ENCODE peak calls at places on chromosomes 5 and 9, in four cellular contexts. C is A549, B is IMR-90, Y is K562. A is an unnamed sample.

GRCh38 chr5:13278148-13278547 is 666.3 kb downstream of the DNAH5 start:
- DNase-seq in B (no peak), Y (no peak), C (peak; percentile 18), A (no peak)

GRCh38 chr9:88682431-88682831 is 147.5 kb downstream of the NXNL2 start:
- DNase-seq in B (no peak), Y (no peak), C (no peak), A (no peak)

GRCh38 chr5:56693220-56693579 is 122.1 kb upstream of the MAP3K1 start:
- DNase-seq in B (no peak), Y (peak; percentile 25), C (no peak), A (no peak)

GRCh38 chr5:134549714-134550113 is 24.2 kb downstream of the JADE2 start:
- DNase-seq in C (no peak), Y (no peak), B (peak; percentile 84), A (no peak)

GRCh38 chr9:126334626-126335621 is 8.3 kb downstream of the MVB12B start:
- DNase-seq in B (peak; percentile 33), Y (no peak), C (peak; percentile 11), A (no peak)

GRCh38 chr5:43604699-43605098 is 1.7 kb downstream of the NNT start:
- DNase-seq in Y (no peak), B (no peak), C (no peak), A (no peak)

GRCh38 chr9:34646211-34647083 is at the start of gene GALT:
- DNase-seq in B (peak; percentile 77), Y (peak; percentile 96), C (peak; percentile 84), A (no peak)

GRCh38 chr5:33432656-33433055 is 8.1 kb upstream of the TARS1 start:
- DNase-seq in C (no peak), B (no peak), Y (no peak), A (no peak)

GRCh38 chr9:75239176-75239575 is 150.9 kb downstream of the OSTF1 start:
- DNase-seq in Y (no peak), B (peak; percentile 29), C (peak; percentile 35), A (no peak)

GRCh38 chr9:100492952-100493351 is 20.0 kb downstream of the TMEFF1 start:
- DNase-seq in C (peak; percentile 20), Y (no peak), B (peak; percentile 22), A (no peak)

GRCh38 chr5:85500869-85501268 is 1116.2 kb upstream of the EDIL3 start:
- DNase-seq in C (no peak), Y (no peak), B (no peak), A (no peak)

GRCh38 chr9:23342296-23342695 is 483.7 kb downstream of the ELAVL2 start:
- DNase-seq in Y (no peak), B (no peak), C (no peak), A (no peak)

GRCh38 chr5:39164016-39164415 is 55.3 kb downstream of the FYB1 start:
- DNase-seq in Y (no peak), B (no peak), C (no peak), A (no peak)

GRCh38 chr5:7392401-7393024 is 3.4 kb upstream of the ADCY2 start:
- DNase-seq in Y (peak; percentile 22), B (no peak), C (peak; percentile 46), A (no peak)

GRCh38 chr5:80990527-80990926 is 30.4 kb downstream of the RASGRF2 start:
- DNase-seq in Y (no peak), B (no peak), C (no peak), A (no peak)

GRCh38 chr9:20043461-20043860 is 254.6 kb upstream of the SLC24A2 start:
- DNase-seq in B (no peak), C (no peak), Y (no peak), A (no peak)

GRCh38 chr5:62931081-62931480 is 352.5 kb downstream of the LRRC70 start:
- DNase-seq in Y (no peak), B (no peak), C (no peak), A (no peak)

GRCh38 chr9:113966394-113966793 is 90.3 kb downstream of the ZNF618 start:
- DNase-seq in B (no peak), C (no peak), Y (no peak), A (no peak)

GRCh38 chr9:79362100-79363081 is 209.4 kb upstream of the TLE4 start:
- DNase-seq in C (peak; percentile 82), B (peak; percentile 64), Y (no peak), A (no peak)

GRCh38 chr9:31124389-31124788 is 1260.1 kb upstream of the ACO1 start:
- DNase-seq in Y (no peak), C (no peak), B (no peak), A (no peak)

GRCh38 chr5:5483880-5484595 is 61.6 kb downstream of the ICE1 start:
- DNase-seq in C (no peak), Y (no peak), B (peak; percentile 52), A (no peak)

GRCh38 chr5:51652980-51653379 is 269.7 kb downstream of the ISL1 start:
- DNase-seq in B (no peak), C (no peak), Y (no peak), A (no peak)

GRCh38 chr5:55911784-55912653 is 60.9 kb downstream of the IL31RA start:
- DNase-seq in C (no peak), B (peak; percentile 18), Y (no peak), A (no peak)

GRCh38 chr5:7094626-7095025 is 301.3 kb upstream of the ADCY2 start:
- DNase-seq in Y (peak; percentile 8), C (no peak), B (no peak), A (no peak)

GRCh38 chr9:132239518-132239917 is 77.7 kb downstream of the NTNG2 start:
- DNase-seq in B (no peak), Y (no peak), C (no peak), A (no peak)

GRCh38 chr5:176162206-176162605 is 76.0 kb upstream of the SIMC1 start:
- DNase-seq in C (no peak), Y (no peak), B (no peak), A (no peak)
- TF ChIP-seq ELK1 in C (no peak), Y (no peak), B (no peak), A (no peak)

GRCh38 chr5:140042551-140043507 is at the start of gene NRG2:
- DNase-seq in B (peak; percentile 7), Y (peak; percentile 56), C (peak; percentile 83), A (no peak)
- TF ChIP-seq CTCF in B (peak; percentile 39), Y (no peak), C (peak; percentile 58), A (peak; percentile 76)

GRCh38 chr9:134370638-134371037 is 44.4 kb downstream of the RXRA start:
- DNase-seq in C (no peak), Y (no peak), B (no peak), A (no peak)
- H3K4me1 ChIP-seq in C (peaks cover 56% of the 10 kb centered on the region), Y (peaks cover 5% of the 10 kb centered on the region), B (peaks cover 28% of the 10 kb centered on the region), A (no peaks in the 10 kb centered on the region)

GRCh38 chr5:36441215-36441614 is 139.5 kb upstream of the RANBP3L start:
- DNase-seq in B (no peak), Y (no peak), C (no peak), A (no peak)

GRCh38 chr5:36440300-36440699 is 138.6 kb upstream of the RANBP3L start:
- DNase-seq in B (no peak), C (no peak), Y (peak; percentile 61), A (no peak)

GRCh38 chr5:36443941-36444340 is 142.2 kb upstream of the RANBP3L start:
- DNase-seq in B (no peak), C (no peak), Y (no peak), A (no peak)

GRCh38 chr5:36442796-36443195 is 141.1 kb upstream of the RANBP3L start:
- DNase-seq in Y (peak; percentile 43), C (no peak), B (peak; percentile 37), A (no peak)

GRCh38 chr5:36442352-36442751 is 140.7 kb upstream of the RANBP3L start:
- DNase-seq in B (no peak), C (peak; percentile 27), Y (peak; percentile 75), A (no peak)
- TF ChIP-seq ELK1 in B (no peak), C (no peak), Y (no peak), A (no peak)

GRCh38 chr5:27011274-27011673 is 27.1 kb downstream of the CDH9 start:
- DNase-seq in B (no peak), C (no peak), Y (no peak), A (no peak)

GRCh38 chr5:27008604-27009564 is 29.5 kb downstream of the CDH9 start:
- DNase-seq in C (peak; percentile 16), B (no peak), Y (no peak), A (no peak)

GRCh38 chr5:27010646-27011045 is 27.7 kb downstream of the CDH9 start:
- DNase-seq in Y (no peak), B (no peak), C (no peak), A (no peak)

DNA sequence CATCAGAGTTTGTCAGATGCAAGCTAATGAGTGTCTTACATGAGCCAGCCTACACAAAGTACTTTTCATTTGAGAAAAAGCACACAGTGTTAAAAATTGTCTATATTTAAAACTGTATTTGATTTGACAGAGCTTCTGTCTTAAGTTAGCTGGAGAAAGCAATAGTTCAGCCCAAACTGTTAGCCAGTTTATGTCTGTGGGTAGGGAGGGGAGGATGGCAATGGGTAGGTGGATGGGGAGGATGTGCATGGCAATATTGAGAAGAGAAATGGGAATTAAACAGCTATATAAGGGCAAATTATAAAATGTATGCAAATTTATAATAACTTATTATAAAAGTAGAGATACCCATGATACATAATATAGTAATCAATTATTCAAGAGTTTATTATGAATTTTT is 31.3 kb downstream of the CDH9 start:
- DNase-seq in C (no peak), B (no peak), Y (no peak), A (no peak)
- TF ChIP-seq CTCF in C (no peak), B (no peak), Y (no peak), A (no peak)

GRCh38 chr9:124661184-124661755 is 109.8 kb downstream of the NR6A1 start:
- DNase-seq in Y (no peak), B (peak; percentile 19), C (no peak), A (no peak)

GRCh38 chr9:124660341-124660801 is 110.7 kb downstream of the NR6A1 start:
- DNase-seq in Y (peak; percentile 29), B (peak; percentile 61), C (peak; percentile 57), A (peak; percentile 60)

GRCh38 chr9:124657526-124657925 is 113.6 kb downstream of the NR6A1 start:
- DNase-seq in Y (no peak), B (no peak), C (no peak), A (no peak)

GRCh38 chr9:124658165-124659017 is 112.7 kb downstream of the NR6A1 start:
- DNase-seq in C (peak; percentile 97), B (peak; percentile 97), Y (peak; percentile 80), A (peak; percentile 93)

GRCh38 chr9:124659099-124659659 is 111.9 kb downstream of the NR6A1 start:
- DNase-seq in C (peak; percentile 94), Y (peak; percentile 91), B (peak; percentile 97), A (peak; percentile 81)
- H3K4me1 ChIP-seq in C (peaks cover 37% of the 10 kb centered on the region), Y (peaks cover 36% of the 10 kb centered on the region), B (peaks cover 12% of the 10 kb centered on the region), A (peaks cover 3% of the 10 kb centered on the region)

GRCh38 chr5:111834926-111835599 is 78.1 kb upstream of the NREP start:
- DNase-seq in B (peak; percentile 32), C (no peak), Y (no peak), A (no peak)
- TF ChIP-seq ELK1 in B (no peak), C (no peak), Y (no peak), A (no peak)

DNA sequence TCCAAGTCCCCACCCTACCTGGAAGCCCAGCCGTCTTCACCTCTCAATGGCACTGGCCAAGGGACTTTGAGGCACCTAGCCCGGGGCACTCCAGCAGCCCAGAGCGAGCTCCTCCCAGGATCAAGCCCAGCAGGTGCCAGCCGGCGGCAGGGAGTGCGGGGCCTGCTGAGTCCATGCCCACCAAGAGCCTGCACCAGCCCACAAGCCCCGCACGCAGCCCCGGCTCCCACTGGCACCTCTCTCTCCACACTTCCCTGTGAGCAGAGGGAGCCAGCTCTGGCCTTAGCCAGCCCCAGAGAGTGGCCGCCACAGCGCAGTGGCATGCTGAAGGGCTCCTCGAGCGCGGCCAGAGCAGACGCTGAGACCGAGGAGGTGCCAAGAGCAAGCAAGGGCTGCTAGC is 216.3 kb upstream of the NUDT12 start:
- DNase-seq in B (no peak), C (no peak), Y (no peak), A (no peak)
- TF ChIP-seq CTCF in B (no peak), C (no peak), Y (no peak), A (no peak)

GRCh38 chr5:124707516-124707915 is 38.9 kb downstream of the ZNF608 start:
- DNase-seq in B (no peak), Y (no peak), C (no peak), A (no peak)
- H3K4me1 ChIP-seq in B (peaks cover 9% of the 10 kb centered on the region), Y (peaks cover 3% of the 10 kb centered on the region), C (no peaks in the 10 kb centered on the region), A (peaks cover 54% of the 10 kb centered on the region)